ENCODE peak calls at places on chromosomes 11 and 22, in seven cellular contexts. One of them, this sample, is unnamed.
A peak's percentile ranks its signal among the peaks of the same experiment; 100 is the strongest.

GRCh38 chr22:39109361-39109760 is 12.3 kb downstream of the APOBEC3H start:
- DNase-seq in H1: no peak
- DNase-seq in HepG2: no peak
- DNase-seq in SK-N-SH: no peak
- DNase-seq in GM12892: no peak
- DNase-seq in K562: no peak
- DNase-seq in GM12878: no peak
- DNase-seq in this sample: no peak

GRCh38 chr11:115665345-115665901 is 161.2 kb upstream of the CADM1 start:
- DNase-seq in H1: no peak
- DNase-seq in HepG2: no peak
- DNase-seq in SK-N-SH: no peak
- DNase-seq in GM12892: no peak
- DNase-seq in K562: no peak
- DNase-seq in GM12878: no peak
- DNase-seq in this sample: no peak

GRCh38 chr11:15775797-15776196 is 580.5 kb downstream of the SOX6 start:
- DNase-seq in H1: no peak
- DNase-seq in HepG2: no peak
- DNase-seq in SK-N-SH: no peak
- DNase-seq in GM12892: no peak
- DNase-seq in K562: no peak
- DNase-seq in GM12878: no peak
- DNase-seq in this sample: no peak

GRCh38 chr11:22539851-22540376 is 85.7 kb downstream of the FANCF start:
- DNase-seq in H1: no peak
- DNase-seq in HepG2: peak; percentile 9
- DNase-seq in SK-N-SH: peak; percentile 33
- DNase-seq in GM12892: no peak
- DNase-seq in K562: no peak
- DNase-seq in GM12878: no peak
- DNase-seq in this sample: no peak

GRCh38 chr11:7098235-7098832 is 9.5 kb downstream of the RBMXL2 start:
- DNase-seq in H1: no peak
- DNase-seq in HepG2: peak; percentile 49
- DNase-seq in SK-N-SH: peak; percentile 55
- DNase-seq in GM12892: no peak
- DNase-seq in K562: peak; percentile 60
- DNase-seq in GM12878: peak; percentile 40
- DNase-seq in this sample: peak; percentile 18

GRCh38 chr11:27183672-27184457 is 143.2 kb downstream of the BBOX1 start:
- DNase-seq in H1: no peak
- DNase-seq in HepG2: peak; percentile 63
- DNase-seq in SK-N-SH: peak; percentile 25
- DNase-seq in GM12892: no peak
- DNase-seq in K562: peak; percentile 33
- DNase-seq in GM12878: peak; percentile 12
- DNase-seq in this sample: peak; percentile 8

GRCh38 chr11:110098645-110099044 is 5.5 kb downstream of the ZC3H12C start:
- DNase-seq in H1: no peak
- DNase-seq in HepG2: no peak
- DNase-seq in SK-N-SH: no peak
- DNase-seq in GM12892: no peak
- DNase-seq in K562: no peak
- DNase-seq in GM12878: no peak
- DNase-seq in this sample: no peak

GRCh38 chr11:107747622-107748021 is 35.8 kb upstream of the SLN start:
- DNase-seq in H1: no peak
- DNase-seq in HepG2: no peak
- DNase-seq in SK-N-SH: no peak
- DNase-seq in GM12892: no peak
- DNase-seq in K562: no peak
- DNase-seq in GM12878: no peak
- DNase-seq in this sample: no peak

GRCh38 chr11:71342951-71343827 is 90.8 kb upstream of the SHANK2 start:
- DNase-seq in H1: peak; percentile 50
- DNase-seq in HepG2: peak; percentile 77
- DNase-seq in SK-N-SH: peak; percentile 74
- DNase-seq in GM12892: peak; percentile 59
- DNase-seq in K562: peak; percentile 80
- DNase-seq in GM12878: no peak
- DNase-seq in this sample: peak; percentile 54

GRCh38 chr11:77400775-77401469 is 73.0 kb downstream of the PAK1 start:
- DNase-seq in H1: no peak
- DNase-seq in HepG2: no peak
- DNase-seq in SK-N-SH: no peak
- DNase-seq in GM12892: no peak
- DNase-seq in K562: no peak
- DNase-seq in GM12878: no peak
- DNase-seq in this sample: no peak

GRCh38 chr11:66727883-66728759 is 895 bp downstream of the SPTBN2 start:
- DNase-seq in H1: no peak
- DNase-seq in HepG2: no peak
- DNase-seq in SK-N-SH: peak; percentile 92
- DNase-seq in GM12892: no peak
- DNase-seq in K562: peak; percentile 85
- DNase-seq in GM12878: no peak
- DNase-seq in this sample: no peak
- TF ChIP-seq TAF1 in H1: no peak
- TF ChIP-seq TAF1 in HepG2: no peak
- TF ChIP-seq TAF1 in SK-N-SH: no peak
- TF ChIP-seq TAF1 in GM12892: no peak
- TF ChIP-seq TAF1 in K562: no peak
- TF ChIP-seq TAF1 in GM12878: no peak
- TF ChIP-seq TAF1 in this sample: no peak

DNA sequence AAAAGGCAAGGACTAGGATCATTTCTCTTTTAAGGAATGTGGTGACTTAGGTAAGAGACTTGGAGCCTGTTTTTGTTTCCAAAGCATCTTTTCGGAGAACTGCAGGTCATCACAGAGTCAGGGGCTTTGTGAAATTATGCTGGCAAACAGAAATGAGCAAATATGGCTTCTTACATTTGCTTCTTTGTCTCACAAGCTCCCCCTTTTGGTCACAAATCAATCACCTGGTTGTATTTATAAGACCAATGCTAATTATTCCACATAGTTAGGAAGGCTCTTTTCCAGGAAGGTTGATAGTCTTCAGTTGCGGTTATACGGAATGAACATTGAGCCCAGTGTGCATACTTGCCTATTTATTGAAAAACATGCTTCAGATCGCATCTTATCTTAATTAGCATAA is 34.6 kb upstream of the CEP126 start:
- DNase-seq in H1: no peak
- DNase-seq in HepG2: peak; percentile 75
- DNase-seq in SK-N-SH: peak; percentile 8
- DNase-seq in GM12892: no peak
- DNase-seq in K562: no peak
- DNase-seq in GM12878: no peak
- DNase-seq in this sample: no peak
- TF ChIP-seq TAF1 in H1: no peak
- TF ChIP-seq TAF1 in HepG2: no peak
- TF ChIP-seq TAF1 in SK-N-SH: no peak
- TF ChIP-seq TAF1 in GM12892: no peak
- TF ChIP-seq TAF1 in K562: no peak
- TF ChIP-seq TAF1 in GM12878: no peak
- TF ChIP-seq TAF1 in this sample: no peak

GRCh38 chr11:72736452-72737069 is 15.6 kb downstream of the ARAP1 start:
- DNase-seq in H1: no peak
- DNase-seq in HepG2: no peak
- DNase-seq in SK-N-SH: no peak
- DNase-seq in GM12892: no peak
- DNase-seq in K562: peak; percentile 47
- DNase-seq in GM12878: no peak
- DNase-seq in this sample: no peak
- TF ChIP-seq TAF1 in H1: no peak
- TF ChIP-seq TAF1 in HepG2: no peak
- TF ChIP-seq TAF1 in SK-N-SH: no peak
- TF ChIP-seq TAF1 in GM12892: no peak
- TF ChIP-seq TAF1 in K562: no peak
- TF ChIP-seq TAF1 in GM12878: no peak
- TF ChIP-seq TAF1 in this sample: no peak

GRCh38 chr22:23816552-23816976 is 22.2 kb downstream of the DERL3 start:
- DNase-seq in H1: no peak
- DNase-seq in HepG2: no peak
- DNase-seq in SK-N-SH: peak; percentile 30
- DNase-seq in GM12892: no peak
- DNase-seq in K562: no peak
- DNase-seq in GM12878: no peak
- DNase-seq in this sample: no peak

GRCh38 chr22:23818541-23818940 is 20.3 kb downstream of the DERL3 start:
- DNase-seq in H1: no peak
- DNase-seq in HepG2: no peak
- DNase-seq in SK-N-SH: no peak
- DNase-seq in GM12892: no peak
- DNase-seq in K562: no peak
- DNase-seq in GM12878: no peak
- DNase-seq in this sample: no peak

GRCh38 chr22:23812378-23812777 is 25.6 kb downstream of the SMARCB1 start:
- DNase-seq in H1: no peak
- DNase-seq in HepG2: no peak
- DNase-seq in SK-N-SH: no peak
- DNase-seq in GM12892: no peak
- DNase-seq in K562: no peak
- DNase-seq in GM12878: no peak
- DNase-seq in this sample: no peak

GRCh38 chr22:23817146-23817545 is 21.7 kb downstream of the DERL3 start:
- DNase-seq in H1: no peak
- DNase-seq in HepG2: no peak
- DNase-seq in SK-N-SH: no peak
- DNase-seq in GM12892: no peak
- DNase-seq in K562: no peak
- DNase-seq in GM12878: no peak
- DNase-seq in this sample: no peak

GRCh38 chr22:23815781-23816551 is 22.8 kb downstream of the DERL3 start:
- DNase-seq in H1: no peak
- DNase-seq in HepG2: no peak
- DNase-seq in SK-N-SH: peak; percentile 5
- DNase-seq in GM12892: no peak
- DNase-seq in K562: no peak
- DNase-seq in GM12878: no peak
- DNase-seq in this sample: no peak
- TF ChIP-seq TAF1 in H1: no peak
- TF ChIP-seq TAF1 in HepG2: no peak
- TF ChIP-seq TAF1 in SK-N-SH: no peak
- TF ChIP-seq TAF1 in GM12892: no peak
- TF ChIP-seq TAF1 in K562: no peak
- TF ChIP-seq TAF1 in GM12878: no peak
- TF ChIP-seq TAF1 in this sample: no peak

GRCh38 chr11:31882951-31883392 is 71.8 kb upstream of the PAX6 start:
- DNase-seq in H1: peak; percentile 29
- DNase-seq in HepG2: no peak
- DNase-seq in SK-N-SH: no peak
- DNase-seq in GM12892: no peak
- DNase-seq in K562: no peak
- DNase-seq in GM12878: no peak
- DNase-seq in this sample: no peak
- TF ChIP-seq TAF1 in H1: no peak
- TF ChIP-seq TAF1 in HepG2: no peak
- TF ChIP-seq TAF1 in SK-N-SH: no peak
- TF ChIP-seq TAF1 in GM12892: no peak
- TF ChIP-seq TAF1 in K562: no peak
- TF ChIP-seq TAF1 in GM12878: no peak
- TF ChIP-seq TAF1 in this sample: no peak

DNA sequence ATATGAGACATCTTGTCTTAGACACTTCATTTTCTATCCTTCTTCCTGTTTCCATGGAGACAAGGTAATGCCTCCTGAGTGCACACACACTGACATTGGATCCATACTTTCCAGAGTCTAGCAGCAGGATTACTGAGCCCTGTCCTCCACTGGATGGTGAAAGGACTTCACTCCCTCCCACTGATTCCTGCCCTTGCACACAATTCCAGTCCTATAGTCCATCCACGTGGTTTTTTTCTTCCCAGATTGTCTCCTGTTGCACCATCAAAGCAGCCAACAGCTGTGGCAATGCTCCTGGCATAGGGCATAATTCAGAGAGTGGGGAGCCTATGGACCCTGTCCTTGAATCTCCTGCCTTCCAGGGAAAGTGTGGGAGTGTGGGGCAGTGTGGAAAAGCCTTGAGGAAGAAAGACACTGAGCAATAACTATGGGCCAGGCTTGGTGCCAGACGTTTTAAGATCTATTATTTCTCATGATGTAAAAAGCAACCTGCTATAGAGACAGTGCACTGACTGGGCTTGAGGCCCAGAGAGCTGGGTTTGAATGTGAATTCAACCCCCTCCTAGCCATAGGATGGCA is 31.4 kb downstream of the SERPINH1 start:
- DNase-seq in H1: no peak
- DNase-seq in HepG2: peak; percentile 8
- DNase-seq in SK-N-SH: no peak
- DNase-seq in GM12892: no peak
- DNase-seq in K562: no peak
- DNase-seq in GM12878: no peak
- DNase-seq in this sample: no peak
- TF ChIP-seq TAF1 in H1: no peak
- TF ChIP-seq TAF1 in HepG2: no peak
- TF ChIP-seq TAF1 in SK-N-SH: no peak
- TF ChIP-seq TAF1 in GM12892: no peak
- TF ChIP-seq TAF1 in K562: no peak
- TF ChIP-seq TAF1 in GM12878: no peak
- TF ChIP-seq TAF1 in this sample: no peak

DNA sequence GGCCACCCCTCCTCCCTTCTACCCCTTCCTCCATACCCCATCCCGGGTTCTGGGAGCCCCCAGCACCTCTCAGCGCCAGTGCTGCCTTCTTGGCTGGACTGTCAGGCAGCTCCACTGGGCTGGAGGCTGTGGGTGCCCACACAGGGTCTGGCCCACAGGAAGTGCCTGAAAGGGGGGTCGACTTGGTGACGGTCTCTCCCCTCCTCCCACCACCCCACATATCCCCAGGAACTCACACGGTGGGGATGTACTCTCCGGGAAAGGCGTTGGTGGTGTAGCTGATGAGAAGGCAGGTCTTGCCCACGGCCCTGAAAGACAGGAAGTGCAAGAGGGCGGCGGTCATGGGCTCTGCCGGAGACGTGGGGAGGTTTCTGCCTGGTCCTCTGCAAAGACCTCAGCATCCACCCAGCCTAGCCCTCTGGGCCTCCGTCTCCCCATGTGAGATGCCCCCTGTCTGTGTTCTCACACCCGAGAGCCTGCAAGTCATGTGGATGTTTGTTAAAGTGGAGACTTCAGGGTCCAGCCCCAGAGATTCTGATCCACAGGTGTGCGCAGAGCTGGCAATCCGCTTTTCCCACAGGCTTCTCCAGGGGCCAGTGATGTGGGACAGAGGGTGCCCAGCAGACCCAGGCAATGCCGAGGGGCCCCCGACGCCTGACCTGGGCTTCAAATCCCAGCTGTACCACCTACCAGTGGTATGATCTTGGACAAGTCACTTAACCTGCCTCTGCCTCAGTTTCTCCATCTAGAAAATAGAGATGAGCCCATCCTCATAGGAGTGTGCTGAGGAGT is 2.5 kb downstream of the RAC2 start:
- DNase-seq in H1: no peak
- DNase-seq in HepG2: no peak
- DNase-seq in SK-N-SH: peak; percentile 18
- DNase-seq in GM12892: no peak
- DNase-seq in K562: no peak
- DNase-seq in GM12878: no peak
- DNase-seq in this sample: no peak
- TF ChIP-seq TAF1 in H1: no peak
- TF ChIP-seq TAF1 in HepG2: no peak
- TF ChIP-seq TAF1 in SK-N-SH: no peak
- TF ChIP-seq TAF1 in GM12892: no peak
- TF ChIP-seq TAF1 in K562: no peak
- TF ChIP-seq TAF1 in GM12878: no peak
- TF ChIP-seq TAF1 in this sample: peak; percentile 10

GRCh38 chr11:12258451-12258850 is 118.9 kb upstream of the PARVA start:
- DNase-seq in H1: no peak
- DNase-seq in HepG2: peak; percentile 65
- DNase-seq in SK-N-SH: no peak
- DNase-seq in GM12892: no peak
- DNase-seq in K562: peak; percentile 56
- DNase-seq in GM12878: no peak
- DNase-seq in this sample: no peak
- TF ChIP-seq TAF1 in H1: no peak
- TF ChIP-seq TAF1 in HepG2: no peak
- TF ChIP-seq TAF1 in SK-N-SH: no peak
- TF ChIP-seq TAF1 in GM12892: no peak
- TF ChIP-seq TAF1 in K562: no peak
- TF ChIP-seq TAF1 in GM12878: no peak
- TF ChIP-seq TAF1 in this sample: no peak

This sample was measured in GM12891.